ENCODE peak calls at places on chromosomes 2 and 18, in four cellular contexts. A is HepG2, J is H1, K is K562. E is an unnamed sample. For H3K4me1, the result is how much of the 10 kb centered on the place peaks cover.

GRCh38 chr2:205660521-205661124 is 21.7 kb upstream of the NRP2 start:
- DNase-seq in A (no peak), J (peak), K (no peak), E (no peak)

GRCh38 chr2:30268296-30268871 is 37.0 kb downstream of the LBH start:
- DNase-seq in A (no peak), J (no peak), K (no peak), E (no peak)

GRCh38 chr18:61841709-61842108 is 51.1 kb downstream of the RNF152 start:
- DNase-seq in A (no peak), J (no peak), K (no peak), E (no peak)

GRCh38 chr2:118954297-118955060 is 12.5 kb downstream of the MARCO start:
- DNase-seq in A (no peak), J (no peak), K (no peak), E (no peak)

GRCh38 chr2:157055660-157056199 is 201.8 kb upstream of the GALNT5 start:
- DNase-seq in A (peak), J (no peak), K (peak), E (peak)

GRCh38 chr2:239177325-239177724 is 223.5 kb downstream of the HDAC4 start:
- DNase-seq in A (no peak), J (no peak), K (no peak), E (no peak)

GRCh38 chr2:148885209-148885608 is 10.2 kb downstream of the KIF5C start:
- DNase-seq in A (no peak), J (no peak), K (no peak), E (no peak)

GRCh38 chr2:60551241-60552095 is 2.0 kb downstream of the BCL11A start:
- DNase-seq in A (no peak), J (peak), K (no peak), E (no peak)

GRCh38 chr2:109199790-109200189 is 70.8 kb downstream of the SH3RF3 start:
- DNase-seq in A (no peak), J (no peak), K (no peak), E (no peak)

GRCh38 chr2:158748925-158749590 is 46.1 kb upstream of the DAPL1 start:
- DNase-seq in A (no peak), J (no peak), K (no peak), E (no peak)

GRCh38 chr2:102082591-102083586 is 59.7 kb upstream of the IL1R1 start:
- DNase-seq in A (peak), J (no peak), K (peak), E (peak)

GRCh38 chr18:54957987-54958386 is 1.3 kb downstream of the CCDC68 start:
- DNase-seq in A (no peak), J (no peak), K (no peak), E (no peak)

GRCh38 chr2:239262484-239263230 is 138.2 kb downstream of the HDAC4 start:
- DNase-seq in A (no peak), J (no peak), K (no peak), E (no peak)

GRCh38 chr2:121480826-121481225 is 49.9 kb upstream of the RNU4ATAC start:
- DNase-seq in A (no peak), J (no peak), K (no peak), E (peak)

GRCh38 chr2:67604360-67604759 is 207.2 kb downstream of the ETAA1 start:
- DNase-seq in A (no peak), J (no peak), K (no peak), E (no peak)

GRCh38 chr2:166726525-166726924 is 161.8 kb upstream of the XIRP2 start:
- DNase-seq in A (peak), J (no peak), K (no peak), E (no peak)

GRCh38 chr2:212032536-212033219 is 505.9 kb downstream of the ERBB4 start:
- DNase-seq in A (no peak), J (no peak), K (no peak), E (peak)

GRCh38 chr2:132662742-132663141 is 7.3 kb downstream of the LYPD1 start:
- DNase-seq in A (no peak), J (no peak), K (no peak), E (peak)

GRCh38 chr2:227228061-227228667 is 63.7 kb downstream of the COL4A3 start:
- DNase-seq in A (no peak), J (no peak), K (no peak), E (no peak)

GRCh38 chr2:241317391-241317790 is 1.7 kb downstream of the SEPTIN2 start:
- DNase-seq in A (no peak), J (no peak), K (no peak), E (no peak)

DNA sequence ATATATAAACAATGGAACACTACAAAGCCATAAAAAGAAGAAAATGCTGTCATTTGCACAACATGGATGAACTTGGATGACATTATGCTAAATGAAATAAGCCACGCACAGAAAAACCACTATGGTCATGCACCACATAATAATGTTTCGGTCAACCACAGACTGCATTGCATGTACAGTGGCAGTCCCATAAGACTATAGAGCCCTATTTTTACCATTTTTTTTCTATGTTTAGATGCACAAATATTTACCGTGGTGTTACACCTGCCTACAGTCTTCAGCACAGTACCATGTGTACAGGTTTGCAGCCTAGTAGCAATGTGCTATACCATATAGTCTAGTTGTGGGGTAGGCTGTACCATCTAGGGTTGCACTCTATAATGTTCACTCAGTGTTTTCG is 476.1 kb downstream of the DLGAP1 start:
- DNase-seq in A (no peak), J (no peak), K (no peak), E (no peak)
- TF ChIP-seq JUN in A (no peak), J (no peak), K (no peak), E (no peak)

DNA sequence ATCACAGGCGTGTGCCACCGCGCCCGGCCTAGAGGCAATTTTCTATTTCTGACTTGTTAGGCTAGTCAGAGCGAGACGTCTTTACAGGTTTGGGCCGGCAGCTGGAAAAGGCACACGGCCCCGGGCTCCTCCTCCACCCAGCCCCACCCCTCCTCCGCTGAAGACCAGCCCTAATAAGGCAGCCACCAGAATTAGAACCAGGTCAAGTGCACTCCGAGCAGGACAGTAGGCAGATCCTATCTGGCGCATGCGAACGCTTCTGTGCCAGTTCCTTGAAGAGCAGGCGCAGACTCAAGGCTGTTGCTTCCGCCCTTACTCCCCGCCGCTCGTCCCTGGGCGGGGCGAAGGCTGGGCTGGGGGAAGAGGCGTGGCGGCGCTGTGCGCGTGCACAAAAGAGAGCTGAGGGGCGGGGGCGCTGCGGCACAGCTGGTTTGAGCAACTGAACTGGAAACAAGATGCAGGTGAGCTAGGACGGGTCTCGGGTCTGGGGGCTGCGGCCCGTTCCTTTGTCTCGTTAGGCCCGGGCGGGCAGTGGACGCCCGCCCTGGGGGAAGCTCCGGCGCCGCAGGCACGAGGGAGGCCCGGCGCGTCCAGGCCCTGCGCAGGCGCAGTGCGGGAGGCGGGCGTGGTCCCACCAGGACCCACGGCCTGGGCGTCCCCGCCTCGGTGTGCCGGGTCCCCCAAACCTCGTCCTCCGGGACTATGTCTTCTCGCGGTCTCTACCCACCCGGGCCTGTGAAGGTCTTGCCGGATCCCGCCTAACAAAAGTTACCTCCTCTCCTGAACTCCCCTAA is at the start of gene PDCL3:
- DNase-seq in A (peak), J (peak), K (peak), E (peak)
- TF ChIP-seq CTCF in A (peak), J (no peak), K (no peak), E (peak)

GRCh38 chr2:2850891-2851290 is 519.8 kb upstream of the MYT1L start:
- DNase-seq in A (no peak), J (no peak), K (no peak), E (no peak)
- H3K4me1 ChIP-seq in A (under half), J (under half), K (under half), E (under half)

GRCh38 chr2:96470089-96470488 is 35.1 kb downstream of the NEURL3 start:
- DNase-seq in A (no peak), J (no peak), K (no peak), E (no peak)
- TF ChIP-seq JUN in A (no peak), J (no peak), K (no peak), E (no peak)

DNA sequence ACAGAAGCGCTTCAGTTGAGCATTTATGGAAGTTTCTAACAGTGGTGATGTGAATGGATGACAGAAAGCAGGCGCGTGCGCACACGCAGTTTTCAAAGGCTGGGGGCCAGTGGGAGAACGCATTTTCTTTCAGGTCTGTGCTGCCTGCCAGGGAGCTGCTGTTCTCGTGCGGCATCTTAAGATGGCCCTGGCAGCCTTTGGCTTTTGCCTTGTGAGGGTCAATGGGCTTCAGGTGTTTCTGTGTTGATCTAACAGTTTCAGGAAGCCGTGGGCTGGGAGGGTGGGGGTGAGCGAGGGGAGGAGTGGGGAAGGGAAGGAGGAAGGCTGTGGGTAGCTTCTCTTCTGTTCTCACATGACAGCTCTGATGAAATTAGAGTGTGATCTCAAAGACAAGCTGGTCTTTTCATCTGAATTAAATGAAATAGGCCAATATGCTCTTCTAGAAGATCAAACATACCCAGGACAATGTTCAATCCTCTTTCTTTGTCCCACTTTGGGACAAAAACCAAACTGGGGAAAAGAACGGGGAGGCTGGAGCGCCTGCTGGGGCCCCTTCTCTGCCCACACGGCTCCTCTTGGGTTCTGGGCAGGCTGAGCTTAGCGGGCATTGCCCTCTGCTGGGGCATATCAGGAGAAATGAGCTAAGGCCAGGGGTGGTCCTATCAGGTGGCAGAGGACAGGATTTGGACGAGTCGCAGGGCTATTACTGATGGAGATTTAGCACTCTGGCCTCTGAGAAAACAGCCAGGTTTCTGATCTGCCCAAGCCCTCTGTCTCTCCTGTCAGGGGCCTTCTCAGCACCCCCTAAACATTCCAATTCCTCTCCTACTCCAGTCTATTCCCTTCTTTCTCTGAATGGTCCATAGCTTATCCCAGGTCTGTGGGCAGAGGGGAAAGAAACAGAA is 126.2 kb upstream of the LGALSL start:
- DNase-seq in A (no peak), J (peak), K (no peak), E (peak)
- TF ChIP-seq CTCF in A (peak), J (peak), K (no peak), E (peak)

GRCh38 chr2:20575414-20575813 is 75.5 kb downstream of the HS1BP3 start:
- DNase-seq in A (no peak), J (no peak), K (no peak), E (no peak)
- H3K4me1 ChIP-seq in A (half or more), J (under half), K (under half), E (half or more)

E was measured in endothelial cell of umbilical vein.